ENCODE peak calls at places on chromosome 4, in six cellular contexts. One of them, this sample, is unnamed.
A peak's percentile ranks its signal among the peaks of the same experiment; 100 is the strongest.

GRCh38 chr4:10050171-10051120 is 29.1 kb upstream of the SLC2A9 start:
- DNase-seq in PC-3: no peak
- DNase-seq in right lobe of liver: no peak
- DNase-seq in MM.1S: no peak
- DNase-seq in tibial artery: no peak
- DNase-seq in lung: no peak
- DNase-seq in this sample: no peak

GRCh38 chr4:1823545-1823932 is 30.4 kb downstream of the FGFR3 start:
- DNase-seq in PC-3: no peak
- DNase-seq in MM.1S: no peak
- DNase-seq in right lobe of liver: no peak
- DNase-seq in tibial artery: no peak
- DNase-seq in lung: no peak
- DNase-seq in this sample: no peak

GRCh38 chr4:185311113-185311888 is 84.4 kb downstream of the LRP2BP start:
- DNase-seq in lung: no peak
- DNase-seq in MM.1S: peak; percentile 39
- DNase-seq in PC-3: no peak
- DNase-seq in right lobe of liver: no peak
- DNase-seq in tibial artery: no peak
- DNase-seq in this sample: no peak

GRCh38 chr4:65046496-65047101 is 623.7 kb downstream of the EPHA5 start:
- DNase-seq in tibial artery: no peak
- DNase-seq in lung: no peak
- DNase-seq in MM.1S: no peak
- DNase-seq in right lobe of liver: no peak
- DNase-seq in PC-3: peak; percentile 91
- DNase-seq in this sample: no peak

GRCh38 chr4:146329042-146329716 is 114.8 kb downstream of the REELD1 start:
- DNase-seq in right lobe of liver: no peak
- DNase-seq in tibial artery: no peak
- DNase-seq in lung: no peak
- DNase-seq in MM.1S: no peak
- DNase-seq in PC-3: peak; percentile 89
- DNase-seq in this sample: no peak

GRCh38 chr4:62482355-62482754 is 1282.2 kb downstream of the ADGRL3 start:
- DNase-seq in lung: no peak
- DNase-seq in tibial artery: no peak
- DNase-seq in right lobe of liver: no peak
- DNase-seq in MM.1S: no peak
- DNase-seq in PC-3: peak; percentile 19
- DNase-seq in this sample: no peak

GRCh38 chr4:143335979-143336827 is 473 bp upstream of the GAB1 start:
- DNase-seq in right lobe of liver: peak; percentile 96
- DNase-seq in MM.1S: peak; percentile 78
- DNase-seq in lung: peak; percentile 86
- DNase-seq in tibial artery: peak; percentile 87
- DNase-seq in PC-3: peak; percentile 74
- DNase-seq in this sample: peak; percentile 17

GRCh38 chr4:38367642-38368189 is 296.3 kb upstream of the KLF3 start:
- DNase-seq in PC-3: no peak
- DNase-seq in MM.1S: no peak
- DNase-seq in lung: no peak
- DNase-seq in tibial artery: no peak
- DNase-seq in right lobe of liver: no peak
- DNase-seq in this sample: no peak

GRCh38 chr4:123974419-123975105 is 578.0 kb downstream of the SPRY1 start:
- DNase-seq in lung: no peak
- DNase-seq in tibial artery: no peak
- DNase-seq in MM.1S: no peak
- DNase-seq in PC-3: no peak
- DNase-seq in right lobe of liver: no peak
- DNase-seq in this sample: no peak

GRCh38 chr4:123250843-123251242 is 145.8 kb upstream of the SPRY1 start:
- DNase-seq in MM.1S: no peak
- DNase-seq in tibial artery: peak; percentile 36
- DNase-seq in lung: peak; percentile 32
- DNase-seq in PC-3: no peak
- DNase-seq in right lobe of liver: no peak
- DNase-seq in this sample: no peak

GRCh38 chr4:30860983-30861382 is 140.8 kb downstream of the PCDH7 start:
- DNase-seq in tibial artery: no peak
- DNase-seq in MM.1S: no peak
- DNase-seq in lung: no peak
- DNase-seq in PC-3: peak; percentile 43
- DNase-seq in right lobe of liver: no peak
- DNase-seq in this sample: no peak

GRCh38 chr4:159220353-159220752 is 117.5 kb downstream of the RAPGEF2 start:
- DNase-seq in right lobe of liver: no peak
- DNase-seq in lung: no peak
- DNase-seq in PC-3: no peak
- DNase-seq in MM.1S: no peak
- DNase-seq in tibial artery: no peak
- DNase-seq in this sample: no peak

GRCh38 chr4:11152684-11153083 is 276.0 kb downstream of the HS3ST1 start:
- DNase-seq in right lobe of liver: no peak
- DNase-seq in PC-3: no peak
- DNase-seq in tibial artery: no peak
- DNase-seq in lung: no peak
- DNase-seq in MM.1S: no peak
- DNase-seq in this sample: no peak

GRCh38 chr4:125639182-125639621 is 324.4 kb downstream of the FAT4 start:
- DNase-seq in PC-3: no peak
- DNase-seq in MM.1S: no peak
- DNase-seq in tibial artery: no peak
- DNase-seq in lung: no peak
- DNase-seq in right lobe of liver: peak; percentile 66
- DNase-seq in this sample: no peak

GRCh38 chr4:3532714-3533336 is 603 bp upstream of the LRPAP1 start:
- DNase-seq in tibial artery: no peak
- DNase-seq in right lobe of liver: no peak
- DNase-seq in MM.1S: no peak
- DNase-seq in PC-3: no peak
- DNase-seq in lung: no peak
- DNase-seq in this sample: no peak

GRCh38 chr4:73434311-73434710 is 1.7 kb upstream of the AFP start:
- DNase-seq in right lobe of liver: no peak
- DNase-seq in MM.1S: peak; percentile 19
- DNase-seq in lung: no peak
- DNase-seq in PC-3: peak; percentile 48
- DNase-seq in tibial artery: no peak
- DNase-seq in this sample: no peak
- TF ChIP-seq CTCF in right lobe of liver: peak; percentile 37
- TF ChIP-seq CTCF in MM.1S: peak; percentile 57
- TF ChIP-seq CTCF in lung: no peak
- TF ChIP-seq CTCF in PC-3: peak; percentile 76
- TF ChIP-seq CTCF in tibial artery: peak; percentile 16
- TF ChIP-seq CTCF in this sample: no peak

GRCh38 chr4:85725727-85726170 is 250.8 kb downstream of the ARHGAP24 start:
- DNase-seq in MM.1S: peak; percentile 22
- DNase-seq in PC-3: no peak
- DNase-seq in right lobe of liver: peak; percentile 34
- DNase-seq in lung: peak; percentile 38
- DNase-seq in tibial artery: peak; percentile 51
- DNase-seq in this sample: no peak
- H3K4me3 ChIP-seq in MM.1S: no peak overlapping the region
- H3K4me3 ChIP-seq in PC-3: no peak overlapping the region
- H3K4me3 ChIP-seq in right lobe of liver: no peak overlapping the region
- H3K4me3 ChIP-seq in lung: no peak overlapping the region
- H3K4me3 ChIP-seq in tibial artery: no peak overlapping the region
- H3K4me3 ChIP-seq in this sample: no peak overlapping the region

DNA sequence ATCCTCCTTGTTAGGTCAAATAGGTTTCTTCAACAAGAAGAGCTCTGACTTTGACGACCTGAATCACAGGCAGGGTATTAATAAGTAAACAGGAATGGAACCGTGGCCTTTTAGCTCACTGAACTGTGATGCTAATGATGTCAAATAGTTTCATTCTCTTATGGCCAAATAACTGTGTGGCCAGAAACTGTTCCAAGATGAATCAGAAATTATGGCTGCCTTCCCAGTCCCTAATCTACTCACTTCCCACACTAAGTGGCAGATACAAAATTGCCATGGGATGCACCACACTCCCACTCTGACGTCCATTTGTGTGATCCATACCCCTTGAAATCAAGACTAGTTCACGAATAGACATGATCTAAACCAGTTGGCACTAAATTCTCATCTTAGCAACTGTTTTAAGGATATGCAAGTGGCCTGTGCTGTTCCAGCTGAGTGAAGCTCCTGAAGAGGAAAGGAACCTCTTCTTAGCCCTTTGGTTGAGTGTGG is 455.4 kb downstream of the IL15 start:
- DNase-seq in tibial artery: peak; percentile 30
- DNase-seq in right lobe of liver: no peak
- DNase-seq in MM.1S: no peak
- DNase-seq in PC-3: peak; percentile 92
- DNase-seq in lung: no peak
- DNase-seq in this sample: no peak
- H3K4me1 ChIP-seq in tibial artery: peaks cover 9% of the 10 kb centered on the region
- H3K4me1 ChIP-seq in right lobe of liver: no peaks in the 10 kb centered on the region
- H3K4me1 ChIP-seq in MM.1S: no peaks in the 10 kb centered on the region
- H3K4me1 ChIP-seq in PC-3: peaks cover 44% of the 10 kb centered on the region
- H3K4me1 ChIP-seq in lung: peaks cover 23% of the 10 kb centered on the region
- H3K4me1 ChIP-seq in this sample: peaks cover 8% of the 10 kb centered on the region

GRCh38 chr4:183840311-183840710 is 64.8 kb upstream of the STOX2 start:
- DNase-seq in MM.1S: peak; percentile 73
- DNase-seq in tibial artery: peak; percentile 84
- DNase-seq in PC-3: peak; percentile 82
- DNase-seq in lung: peak; percentile 74
- DNase-seq in right lobe of liver: peak; percentile 82
- DNase-seq in this sample: no peak
- TF ChIP-seq CTCF in MM.1S: peak; percentile 86
- TF ChIP-seq CTCF in tibial artery: peak; percentile 79
- TF ChIP-seq CTCF in PC-3: peak; percentile 82
- TF ChIP-seq CTCF in lung: peak; percentile 92
- TF ChIP-seq CTCF in right lobe of liver: peak; percentile 83
- TF ChIP-seq CTCF in this sample: peak; percentile 93

GRCh38 chr4:52657317-52657629 is 1.8 kb downstream of the USP46 start:
- DNase-seq in PC-3: no peak
- DNase-seq in right lobe of liver: no peak
- DNase-seq in lung: no peak
- DNase-seq in MM.1S: no peak
- DNase-seq in tibial artery: no peak
- DNase-seq in this sample: no peak

GRCh38 chr4:52659722-52660261 is 691 bp upstream of the USP46 start:
- DNase-seq in PC-3: peak; percentile 35
- DNase-seq in tibial artery: peak; percentile 59
- DNase-seq in lung: peak; percentile 53
- DNase-seq in MM.1S: no peak
- DNase-seq in right lobe of liver: peak; percentile 79
- DNase-seq in this sample: no peak

GRCh38 chr4:52658671-52659015 is 458 bp downstream of the USP46 start:
- DNase-seq in lung: no peak
- DNase-seq in MM.1S: no peak
- DNase-seq in tibial artery: no peak
- DNase-seq in PC-3: no peak
- DNase-seq in right lobe of liver: no peak
- DNase-seq in this sample: no peak

GRCh38 chr4:52659016-52659721 is at the start of gene USP46:
- DNase-seq in tibial artery: peak; percentile 69
- DNase-seq in PC-3: peak; percentile 77
- DNase-seq in right lobe of liver: peak; percentile 87
- DNase-seq in MM.1S: peak; percentile 73
- DNase-seq in lung: peak; percentile 74
- DNase-seq in this sample: peak; percentile 8

GRCh38 chr4:52657630-52658501 is 1.2 kb downstream of the USP46 start:
- DNase-seq in lung: no peak
- DNase-seq in right lobe of liver: no peak
- DNase-seq in PC-3: peak; percentile 47
- DNase-seq in tibial artery: no peak
- DNase-seq in MM.1S: no peak
- DNase-seq in this sample: no peak
- H3K4me3 ChIP-seq in lung: peak overlapping the region; percentile 81
- H3K4me3 ChIP-seq in right lobe of liver: peak overlapping the region; percentile 78
- H3K4me3 ChIP-seq in PC-3: peak overlapping the region; percentile 90
- H3K4me3 ChIP-seq in tibial artery: peak overlapping the region; percentile 67
- H3K4me3 ChIP-seq in MM.1S: peak overlapping the region; percentile 84
- H3K4me3 ChIP-seq in this sample: peak overlapping the region; percentile 68

GRCh38 chr4:77014256-77014655 is 61.5 kb downstream of the CCNI start:
- DNase-seq in right lobe of liver: no peak
- DNase-seq in PC-3: no peak
- DNase-seq in MM.1S: no peak
- DNase-seq in tibial artery: no peak
- DNase-seq in lung: no peak
- DNase-seq in this sample: no peak
- H3K4me1 ChIP-seq in right lobe of liver: no peaks in the 10 kb centered on the region
- H3K4me1 ChIP-seq in PC-3: peaks cover 17% of the 10 kb centered on the region
- H3K4me1 ChIP-seq in MM.1S: peaks cover 4% of the 10 kb centered on the region
- H3K4me1 ChIP-seq in tibial artery: peaks cover 5% of the 10 kb centered on the region
- H3K4me1 ChIP-seq in lung: peaks cover 3% of the 10 kb centered on the region
- H3K4me1 ChIP-seq in this sample: no peaks in the 10 kb centered on the region

This sample was measured in esophagus squamous epithelium.